ENCODE peak calls at places on chromosomes 12 and 14, in four cellular contexts. K is CD8-positive, alpha-beta T cell; N is GM23248; Q is gastrocnemius medialis. M is an unnamed sample.

GRCh38 chr12:91381309-91381804 is 198.7 kb upstream of the DCN start:
- DNase-seq in K (no peak), N (peak; percentile 85), Q (no peak), M (no peak)

GRCh38 chr14:93974833-93975232 is 1.5 kb downstream of the ASB2 start:
- DNase-seq in K (no peak), N (no peak), Q (peak; percentile 92), M (no peak)

GRCh38 chr14:32662234-32662633 is 276.4 kb upstream of the NPAS3 start:
- DNase-seq in K (no peak), N (peak; percentile 60), Q (no peak), M (no peak)

GRCh38 chr14:93996130-93996695 is 888 bp upstream of the CCDC197 start:
- DNase-seq in K (no peak), N (no peak), Q (no peak), M (no peak)

GRCh38 chr14:50013198-50013918 is 103.0 kb downstream of the VCPKMT start:
- DNase-seq in K (no peak), N (peak; percentile 64), Q (no peak), M (no peak)

GRCh38 chr12:18165422-18165871 is 75.5 kb upstream of the RERGL start:
- DNase-seq in K (no peak), N (peak; percentile 76), Q (no peak), M (no peak)

GRCh38 chr12:117113231-117113630 is 14.0 kb upstream of the TESC start:
- DNase-seq in K (no peak), N (no peak), Q (no peak), M (no peak)

GRCh38 chr14:77859934-77860570 is 60.1 kb downstream of the ADCK1 start:
- DNase-seq in K (no peak), N (no peak), Q (no peak), M (no peak)

GRCh38 chr14:74161526-74162158 is 76.9 kb downstream of the LIN52 start:
- DNase-seq in K (no peak), N (no peak), Q (no peak), M (no peak)

GRCh38 chr12:52243774-52244614 is 11.0 kb downstream of the KRT7 start:
- DNase-seq in K (peak; percentile 50), N (peak; percentile 95), Q (peak; percentile 68), M (no peak)

GRCh38 chr12:18217981-18218380 is 43.3 kb upstream of the PIK3C2G start:
- DNase-seq in K (no peak), N (peak; percentile 73), Q (no peak), M (no peak)

GRCh38 chr14:69107407-69108003 is 45.4 kb downstream of the DCAF5 start:
- DNase-seq in K (no peak), N (peak; percentile 85), Q (no peak), M (peak; percentile 46)

GRCh38 chr12:38411426-38411825 is 94.9 kb downstream of the ALG10B start:
- DNase-seq in K (no peak), N (no peak), Q (no peak), M (no peak)

GRCh38 chr12:34604631-34605509 is 582.6 kb downstream of the ALG10 start:
- DNase-seq in K (no peak), N (no peak), Q (no peak), M (no peak)

GRCh38 chr12:31119531-31120211 is 46.0 kb downstream of the DDX11 start:
- DNase-seq in K (no peak), N (no peak), Q (no peak), M (no peak)

GRCh38 chr14:92922883-92923743 is at the start of gene CHGA:
- DNase-seq in K (peak; percentile 32), N (peak; percentile 47), Q (no peak), M (no peak)

GRCh38 chr12:68042212-68042699 is 53.0 kb downstream of the IFNG-AS1 start:
- DNase-seq in K (no peak), N (peak; percentile 3), Q (no peak), M (no peak)

GRCh38 chr12:71477609-71478008 is 38.0 kb downstream of the LGR5 start:
- DNase-seq in K (no peak), N (peak; percentile 4), Q (peak; percentile 54), M (no peak)

GRCh38 chr12:27580561-27581330 is 56.7 kb downstream of the PPFIBP1 start:
- DNase-seq in K (no peak), N (no peak), Q (no peak), M (no peak)

GRCh38 chr12:6905414-6906040 is 905 bp downstream of the LRRC23 start:
- DNase-seq in K (no peak), N (no peak), Q (no peak), M (no peak)
- H3K4me3 ChIP-seq in K (peak overlapping the region; percentile 64), N (peak overlapping the region; percentile 97), Q (peak overlapping the region; percentile 91), M (peak overlapping the region; percentile 90)

DNA sequence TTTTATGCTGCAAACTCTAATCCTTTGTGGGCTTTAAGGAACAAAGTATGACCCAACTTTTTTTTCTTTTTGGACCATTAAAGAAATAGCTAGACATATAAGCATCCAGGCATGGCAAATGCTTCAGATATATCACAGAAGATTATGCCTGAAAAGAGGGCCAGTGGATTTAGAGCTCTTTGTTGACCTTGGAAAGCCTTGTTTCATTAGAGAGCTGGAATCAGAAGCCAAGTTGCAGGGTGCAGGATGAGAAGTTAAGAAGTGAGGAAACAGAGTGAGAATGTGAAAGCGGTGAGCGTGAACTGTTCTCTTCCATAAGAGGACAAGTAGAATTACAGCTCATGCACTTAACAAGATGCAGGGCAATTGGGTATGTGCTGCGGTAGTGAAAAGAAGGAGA is 373.7 kb downstream of the SYT1 start:
- DNase-seq in K (no peak), N (no peak), Q (no peak), M (no peak)
- H3K4me3 ChIP-seq in K (no peak overlapping the region), N (no peak overlapping the region), Q (no peak overlapping the region), M (no peak overlapping the region)

DNA sequence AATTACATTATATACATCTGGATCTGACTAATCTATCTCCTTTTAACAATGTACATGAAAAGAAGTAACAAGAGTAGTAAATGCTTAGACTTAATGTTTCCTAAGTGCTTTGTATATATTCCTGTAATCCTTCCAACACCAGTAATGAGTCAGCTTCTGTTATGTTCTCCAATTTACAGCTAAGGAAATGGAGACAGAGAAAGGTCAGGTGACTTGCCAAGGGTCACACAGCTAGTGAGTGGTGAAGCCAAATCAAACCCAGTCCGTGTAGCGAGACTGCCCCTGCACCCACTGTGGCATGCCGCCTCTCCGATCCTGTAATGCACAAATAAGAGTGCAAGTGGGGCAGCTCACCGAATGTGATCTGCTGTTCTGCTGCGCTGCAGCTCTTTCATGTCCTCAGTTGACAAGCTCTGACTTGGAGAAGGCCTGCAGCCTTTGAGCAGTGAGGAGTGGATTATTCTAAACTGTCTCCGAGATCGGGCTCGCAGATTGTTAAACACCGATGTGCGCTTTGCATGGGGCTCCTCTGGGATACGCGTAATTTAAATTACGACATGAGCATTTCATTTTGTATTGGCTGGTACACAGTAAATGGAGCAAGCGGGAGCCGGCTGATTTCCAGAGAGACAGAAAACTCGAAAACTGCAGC is 65.1 kb upstream of the KTN1 start:
- DNase-seq in K (no peak), N (peak; percentile 74), Q (no peak), M (no peak)
- H3K4me3 ChIP-seq in K (no peak overlapping the region), N (no peak overlapping the region), Q (no peak overlapping the region), M (no peak overlapping the region)

DNA sequence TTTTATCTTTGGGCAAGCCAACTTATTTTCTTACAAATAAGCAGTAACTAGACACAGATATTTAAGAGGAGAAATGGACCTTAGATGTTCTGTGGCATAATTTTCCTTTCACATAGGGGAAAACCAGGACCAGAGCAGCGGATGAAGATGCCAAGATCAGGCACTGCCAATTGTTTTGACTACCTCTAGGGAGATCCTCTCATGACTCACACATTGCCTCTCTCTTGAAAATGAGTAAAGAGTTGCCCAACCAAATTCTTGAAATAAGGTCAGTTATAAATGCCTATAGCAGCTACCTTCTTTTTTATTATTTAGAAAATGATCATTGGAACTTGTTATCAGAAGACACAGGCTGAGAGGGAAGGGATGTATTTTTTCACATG is 263.4 kb upstream of the PLEKHG7 start:
- DNase-seq in K (no peak), N (peak; percentile 94), Q (peak; percentile 31), M (no peak)
- H3K4me3 ChIP-seq in K (no peak overlapping the region), N (no peak overlapping the region), Q (no peak overlapping the region), M (no peak overlapping the region)

GRCh38 chr12:8692573-8692972 is 5.2 kb upstream of the RIMKLB start:
- DNase-seq in K (no peak), N (no peak), Q (no peak), M (peak; percentile 24)

GRCh38 chr12:8689606-8690175 is 8.1 kb upstream of the RIMKLB start:
- DNase-seq in K (no peak), N (no peak), Q (no peak), M (no peak)

GRCh38 chr12:8687846-8688601 is 9.8 kb upstream of the RIMKLB start:
- DNase-seq in K (no peak), N (peak; percentile 81), Q (no peak), M (peak; percentile 66)
- H3K4me3 ChIP-seq in K (no peak overlapping the region), N (peak overlapping the region; percentile 28), Q (no peak overlapping the region), M (no peak overlapping the region)

GRCh38 chr14:57247283-57247682 is 21.4 kb downstream of the EXOC5 start:
- DNase-seq in K (no peak), N (peak; percentile 20), Q (no peak), M (no peak)
- H3K4me3 ChIP-seq in K (no peak overlapping the region), N (no peak overlapping the region), Q (no peak overlapping the region), M (no peak overlapping the region)

GRCh38 chr12:121239704-121240420 is 29.9 kb downstream of the P2RX4 start:
- DNase-seq in K (no peak), N (no peak), Q (no peak), M (no peak)
- H3K4me3 ChIP-seq in K (peak overlapping the region; percentile 10), N (no peak overlapping the region), Q (no peak overlapping the region), M (no peak overlapping the region)

M was measured in Jurkat, Clone E6-1.